ENCODE peak calls at places on chromosomes 12 and 14, in five cellular contexts. One of them, this sample, is unnamed.

GRCh38 chr12:110245278-110245868 is 35.7 kb upstream of the ATP2A2 start:
- DNase-seq in A549: peak; percentile 73
- DNase-seq in K562: no peak
- DNase-seq in endothelial cell of umbilical vein: peak; percentile 20
- DNase-seq in HepG2: peak; percentile 29
- DNase-seq in this sample: peak; percentile 68

GRCh38 chr14:57247283-57247682 is 21.4 kb downstream of the EXOC5 start:
- DNase-seq in A549: no peak
- DNase-seq in K562: no peak
- DNase-seq in endothelial cell of umbilical vein: no peak
- DNase-seq in HepG2: no peak
- DNase-seq in this sample: no peak

GRCh38 chr12:75208851-75209781 is 523 bp downstream of the KCNC2 start:
- DNase-seq in A549: peak; percentile 9
- DNase-seq in K562: peak; percentile 5
- DNase-seq in endothelial cell of umbilical vein: peak; percentile 27
- DNase-seq in HepG2: no peak
- DNase-seq in this sample: peak; percentile 25

GRCh38 chr12:69884386-69884785 is 59.4 kb downstream of the MYRFL start:
- DNase-seq in A549: no peak
- DNase-seq in K562: no peak
- DNase-seq in endothelial cell of umbilical vein: no peak
- DNase-seq in HepG2: no peak
- DNase-seq in this sample: no peak

GRCh38 chr12:50637870-50638481 is 125.9 kb upstream of the ATF1 start:
- DNase-seq in A549: peak; percentile 54
- DNase-seq in K562: peak; percentile 43
- DNase-seq in endothelial cell of umbilical vein: peak; percentile 74
- DNase-seq in HepG2: peak; percentile 40
- DNase-seq in this sample: peak; percentile 64

GRCh38 chr12:51977320-51977753 is 25.8 kb downstream of the ACVR1B start:
- DNase-seq in A549: no peak
- DNase-seq in K562: no peak
- DNase-seq in endothelial cell of umbilical vein: no peak
- DNase-seq in HepG2: peak; percentile 27
- DNase-seq in this sample: peak; percentile 68

GRCh38 chr14:50835280-50835679 is 4.3 kb upstream of the NIN start:
- DNase-seq in A549: no peak
- DNase-seq in K562: no peak
- DNase-seq in endothelial cell of umbilical vein: no peak
- DNase-seq in HepG2: peak; percentile 61
- DNase-seq in this sample: peak; percentile 61

GRCh38 chr12:51855586-51856428 is 7.3 kb upstream of the FIGNL2 start:
- DNase-seq in A549: no peak
- DNase-seq in K562: no peak
- DNase-seq in endothelial cell of umbilical vein: peak; percentile 42
- DNase-seq in HepG2: peak; percentile 58
- DNase-seq in this sample: no peak

GRCh38 chr14:77212933-77213656 is 31.5 kb downstream of the TMEM63C start:
- DNase-seq in A549: peak; percentile 45
- DNase-seq in K562: peak; percentile 46
- DNase-seq in endothelial cell of umbilical vein: no peak
- DNase-seq in HepG2: peak; percentile 13
- DNase-seq in this sample: peak; percentile 35

GRCh38 chr12:120100630-120101029 is 15.9 kb downstream of the RAB35 start:
- DNase-seq in A549: no peak
- DNase-seq in K562: no peak
- DNase-seq in endothelial cell of umbilical vein: peak; percentile 36
- DNase-seq in HepG2: no peak
- DNase-seq in this sample: no peak

GRCh38 chr12:95497031-95497430 is 23.1 kb downstream of the METAP2 start:
- DNase-seq in A549: no peak
- DNase-seq in K562: no peak
- DNase-seq in endothelial cell of umbilical vein: no peak
- DNase-seq in HepG2: no peak
- DNase-seq in this sample: no peak

GRCh38 chr12:6603095-6603567 is 4.0 kb downstream of the CHD4 start:
- DNase-seq in A549: no peak
- DNase-seq in K562: no peak
- DNase-seq in endothelial cell of umbilical vein: peak; percentile 13
- DNase-seq in HepG2: no peak
- DNase-seq in this sample: peak; percentile 67

GRCh38 chr12:6605425-6606330 is 1.5 kb downstream of the CHD4 start:
- DNase-seq in A549: no peak
- DNase-seq in K562: no peak
- DNase-seq in endothelial cell of umbilical vein: peak; percentile 15
- DNase-seq in HepG2: no peak
- DNase-seq in this sample: peak; percentile 36

GRCh38 chr12:6602526-6602925 is 4.7 kb downstream of the CHD4 start:
- DNase-seq in A549: no peak
- DNase-seq in K562: no peak
- DNase-seq in endothelial cell of umbilical vein: no peak
- DNase-seq in HepG2: no peak
- DNase-seq in this sample: no peak

GRCh38 chr12:6606331-6607131 is 648 bp downstream of the CHD4 start:
- DNase-seq in A549: peak; percentile 40
- DNase-seq in K562: peak; percentile 65
- DNase-seq in endothelial cell of umbilical vein: peak; percentile 40
- DNase-seq in HepG2: peak; percentile 31
- DNase-seq in this sample: peak; percentile 78

GRCh38 chr12:6604254-6605029 is 2.7 kb downstream of the CHD4 start:
- DNase-seq in A549: no peak
- DNase-seq in K562: no peak
- DNase-seq in endothelial cell of umbilical vein: no peak
- DNase-seq in HepG2: no peak
- DNase-seq in this sample: no peak
- TF ChIP-seq MYC in A549: no peak
- TF ChIP-seq MYC in K562: no peak
- TF ChIP-seq MYC in endothelial cell of umbilical vein: no peak
- TF ChIP-seq MYC in HepG2: no peak
- TF ChIP-seq MYC in this sample: no peak

GRCh38 chr12:62865090-62865489 is 69.9 kb downstream of the PPM1H start:
- DNase-seq in A549: no peak
- DNase-seq in K562: no peak
- DNase-seq in endothelial cell of umbilical vein: no peak
- DNase-seq in HepG2: no peak
- DNase-seq in this sample: no peak

GRCh38 chr12:62860501-62861156 is 74.3 kb downstream of the PPM1H start:
- DNase-seq in A549: no peak
- DNase-seq in K562: no peak
- DNase-seq in endothelial cell of umbilical vein: no peak
- DNase-seq in HepG2: no peak
- DNase-seq in this sample: no peak

GRCh38 chr12:62861157-62861535 is 73.8 kb downstream of the PPM1H start:
- DNase-seq in A549: no peak
- DNase-seq in K562: no peak
- DNase-seq in endothelial cell of umbilical vein: no peak
- DNase-seq in HepG2: no peak
- DNase-seq in this sample: no peak

GRCh38 chr12:62861586-62861985 is 73.4 kb downstream of the PPM1H start:
- DNase-seq in A549: no peak
- DNase-seq in K562: no peak
- DNase-seq in endothelial cell of umbilical vein: no peak
- DNase-seq in HepG2: no peak
- DNase-seq in this sample: no peak

GRCh38 chr12:62862259-62862881 is 72.6 kb downstream of the PPM1H start:
- DNase-seq in A549: no peak
- DNase-seq in K562: no peak
- DNase-seq in endothelial cell of umbilical vein: peak; percentile 48
- DNase-seq in HepG2: no peak
- DNase-seq in this sample: no peak
- TF ChIP-seq MAX in A549: no peak
- TF ChIP-seq MAX in K562: no peak
- TF ChIP-seq MAX in endothelial cell of umbilical vein: no peak
- TF ChIP-seq MAX in HepG2: no peak
- TF ChIP-seq MAX in this sample: no peak

GRCh38 chr12:85920324-85920947 is 46.3 kb downstream of the NTS start:
- DNase-seq in A549: peak; percentile 37
- DNase-seq in K562: peak; percentile 2
- DNase-seq in endothelial cell of umbilical vein: peak; percentile 53
- DNase-seq in HepG2: peak; percentile 12
- DNase-seq in this sample: peak; percentile 42

DNA sequence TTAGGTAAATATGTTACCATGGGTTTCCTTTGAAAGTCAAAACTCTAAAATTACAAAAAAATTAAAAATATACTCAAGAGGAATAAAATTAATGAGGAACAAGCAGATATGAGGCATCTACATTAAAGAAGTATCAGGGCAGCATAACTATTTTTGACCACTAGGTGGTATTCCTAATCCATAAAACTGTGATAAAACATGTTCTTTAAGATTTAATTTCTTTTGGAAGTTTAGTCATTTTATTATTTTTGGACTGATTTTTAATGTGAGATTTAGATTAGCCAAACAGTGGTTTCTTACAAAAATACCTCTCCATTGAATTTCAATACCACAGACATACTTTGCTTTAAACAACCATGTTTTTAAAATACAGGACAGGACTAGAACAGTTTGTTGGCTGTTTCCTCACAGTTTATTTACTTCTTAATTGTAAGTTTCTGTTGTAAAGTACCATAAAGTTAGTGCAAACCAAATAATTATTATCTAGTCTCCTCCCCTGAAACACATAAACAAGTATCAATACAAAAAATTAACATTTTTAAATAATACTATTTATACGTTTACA is 49.8 kb downstream of the NTS start:
- DNase-seq in A549: peak; percentile 36
- DNase-seq in K562: no peak
- DNase-seq in endothelial cell of umbilical vein: peak; percentile 59
- DNase-seq in HepG2: no peak
- DNase-seq in this sample: peak; percentile 28
- TF ChIP-seq MYC in A549: no peak
- TF ChIP-seq MYC in K562: no peak
- TF ChIP-seq MYC in endothelial cell of umbilical vein: no peak
- TF ChIP-seq MYC in HepG2: no peak
- TF ChIP-seq MYC in this sample: no peak

DNA sequence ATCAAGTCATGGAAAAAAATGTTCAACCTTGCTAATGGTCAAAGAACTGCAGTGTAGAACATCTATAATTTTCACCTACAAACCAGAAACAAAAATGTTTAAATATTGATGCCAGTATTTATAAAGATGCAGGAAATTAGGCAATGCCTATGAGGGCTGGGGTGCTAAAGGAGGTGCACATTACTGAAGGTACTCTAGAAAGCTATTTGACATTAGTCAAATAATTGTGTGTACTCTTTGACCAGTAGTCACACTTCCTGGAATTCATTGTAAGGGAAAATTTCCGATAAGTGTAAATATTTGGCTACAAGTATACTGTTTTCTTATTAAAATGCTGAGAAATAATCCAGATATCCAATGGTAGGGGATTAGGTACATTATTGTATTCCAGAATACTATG is 36.4 kb upstream of the HDAC7 start:
- DNase-seq in A549: no peak
- DNase-seq in K562: no peak
- DNase-seq in endothelial cell of umbilical vein: no peak
- DNase-seq in HepG2: no peak
- DNase-seq in this sample: no peak
- TF ChIP-seq MAX in A549: no peak
- TF ChIP-seq MAX in K562: no peak
- TF ChIP-seq MAX in endothelial cell of umbilical vein: no peak
- TF ChIP-seq MAX in HepG2: no peak
- TF ChIP-seq MAX in this sample: no peak